ENCODE peak calls at places on chromosomes 16 and 17, in eight cellular contexts. J is effector memory CD8-positive, alpha-beta T cell; R is dermis microvascular lymphatic vessel endothelial cell; G is activated naive CD4-positive, alpha-beta T cell; Q is astrocyte of the spinal cord; L is COLO829; E is AG08395; Z is stimulated activated CD4-positive, alpha-beta T cell treated with anti-CD3 and anti-CD28 coated beads, Interleukin-4, amount 100 ng/mL, for 48 hours. M is an unnamed sample.

GRCh38 chr17:2361361-2361760 is 24.1 kb downstream of the SGSM2 start:
- DNase-seq in J (no peak), R (no peak), G (no peak), Q (no peak), L (no peak), E (no peak), Z (no peak), M (no peak)

GRCh38 chr16:66432429-66432828 is 5.3 kb downstream of the BEAN1 start:
- DNase-seq in J (no peak), R (no peak), G (no peak), Q (no peak), L (no peak), E (no peak), Z (no peak), M (no peak)

GRCh38 chr17:57445051-57445450 is 188.7 kb downstream of the MSI2 start:
- DNase-seq in J (no peak), R (no peak), G (no peak), Q (peak; percentile 40), L (no peak), E (no peak), Z (no peak), M (no peak)

GRCh38 chr17:61746248-61746985 is 116.9 kb downstream of the BRIP1 start:
- DNase-seq in J (no peak), R (no peak), G (no peak), Q (no peak), L (no peak), E (no peak), Z (no peak), M (no peak)

GRCh38 chr17:7884581-7885356 is 3.8 kb upstream of the CHD3 start:
- DNase-seq in J (peak; percentile 35), R (peak; percentile 6), G (no peak), Q (no peak), L (no peak), E (no peak), Z (peak; percentile 9), M (peak; percentile 16)

GRCh38 chr17:58084317-58084981 is 1.2 kb downstream of the DYNLL2 start:
- DNase-seq in J (peak; percentile 16), R (peak; percentile 46), G (no peak), Q (no peak), L (no peak), E (no peak), Z (peak; percentile 20), M (peak; percentile 8)

GRCh38 chr17:79188048-79188447 is 113.4 kb downstream of the ENGASE start:
- DNase-seq in J (no peak), R (peak; percentile 22), G (no peak), Q (no peak), L (peak; percentile 28), E (peak; percentile 65), Z (no peak), M (peak; percentile 14)

GRCh38 chr17:18118633-18118975 is 10.0 kb downstream of the MYO15A start:
- DNase-seq in J (no peak), R (no peak), G (no peak), Q (no peak), L (no peak), E (no peak), Z (no peak), M (no peak)

GRCh38 chr17:61451538-61452300 is 503 bp upstream of the TBX4 start:
- DNase-seq in J (no peak), R (no peak), G (no peak), Q (no peak), L (no peak), E (peak; percentile 37), Z (no peak), M (no peak)

GRCh38 chr17:3886776-3887175 is 6.1 kb downstream of the CAMKK1 start:
- DNase-seq in J (no peak), R (peak; percentile 27), G (no peak), Q (no peak), L (no peak), E (no peak), Z (no peak), M (no peak)

GRCh38 chr17:80950466-80951120 is 41.0 kb upstream of the CHMP6 start:
- DNase-seq in J (no peak), R (no peak), G (no peak), Q (no peak), L (no peak), E (no peak), Z (no peak), M (no peak)

M was measured in myocyte.